ENCODE peak calls at places on chromosomes 4 and X, in nine cellular contexts. E, V, G, M, B, Z, Y, T and K are unnamed samples. For H3K9me3, the result is how much of the 10 kb centered on the place peaks cover.

GRCh38 chr4:64271601-64272081 is 137.6 kb downstream of the TECRL start:
- DNase-seq in E (peak), V (no peak), G (peak), M (no peak), B (no peak), Z (no peak), Y (peak), T (no peak), K (no peak)

GRCh38 chrX:15349046-15349445 is 13.7 kb upstream of the PIGA start:
- DNase-seq in E (peak), V (no peak), G (peak), M (peak), B (peak), Z (peak), Y (peak), T (peak), K (peak)

GRCh38 chr4:34183916-34184315 is 2060.4 kb downstream of the ARAP2 start:
- DNase-seq in E (no peak), V (no peak), G (peak), M (no peak), B (no peak), Z (no peak), Y (no peak), T (no peak), K (no peak)

GRCh38 chrX:80420147-80420546 is at the start of gene TENT5D:
- DNase-seq in E (no peak), V (no peak), G (no peak), M (no peak), B (no peak), Z (no peak), Y (no peak), T (no peak), K (no peak)

GRCh38 chr4:56302102-56302501 is 85.2 kb downstream of the AASDH start:
- DNase-seq in E (no peak), V (no peak), G (no peak), M (no peak), B (no peak), Z (no peak), Y (no peak), T (no peak), K (no peak)

GRCh38 chrX:107619836-107620235 is 8.5 kb upstream of the PRPS1 start:
- DNase-seq in E (peak), V (no peak), G (no peak), M (no peak), B (no peak), Z (no peak), Y (no peak), T (no peak), K (no peak)

GRCh38 chr4:89657931-89658700 is 178.8 kb downstream of the SNCA start:
- DNase-seq in E (no peak), V (no peak), G (peak), M (no peak), B (peak), Z (peak), Y (peak), T (peak), K (peak)

GRCh38 chr4:61152433-61152832 is 47.7 kb upstream of the ADGRL3 start:
- DNase-seq in E (no peak), V (peak), G (no peak), M (no peak), B (no peak), Z (no peak), Y (no peak), T (no peak), K (no peak)

GRCh38 chr4:102687373-102687981 is 73.3 kb downstream of the MANBA start:
- DNase-seq in E (peak), V (no peak), G (peak), M (no peak), B (peak), Z (no peak), Y (peak), T (peak), K (no peak)

GRCh38 chr4:172256820-172257219 is 443.6 kb downstream of the GALNTL6 start:
- DNase-seq in E (no peak), V (no peak), G (no peak), M (no peak), B (no peak), Z (no peak), Y (no peak), T (no peak), K (no peak)

GRCh38 chr4:6470502-6471302 is 1.7 kb downstream of the PPP2R2C start:
- DNase-seq in E (peak), V (no peak), G (peak), M (no peak), B (no peak), Z (peak), Y (peak), T (no peak), K (no peak)

GRCh38 chr4:83207497-83208105 is 77.0 kb downstream of the COQ2 start:
- DNase-seq in E (peak), V (no peak), G (peak), M (no peak), B (no peak), Z (no peak), Y (peak), T (peak), K (no peak)

GRCh38 chrX:70134116-70134477 is 850 bp downstream of the IGBP1 start:
- DNase-seq in E (peak), V (no peak), G (peak), M (peak), B (no peak), Z (peak), Y (peak), T (no peak), K (no peak)

DNA sequence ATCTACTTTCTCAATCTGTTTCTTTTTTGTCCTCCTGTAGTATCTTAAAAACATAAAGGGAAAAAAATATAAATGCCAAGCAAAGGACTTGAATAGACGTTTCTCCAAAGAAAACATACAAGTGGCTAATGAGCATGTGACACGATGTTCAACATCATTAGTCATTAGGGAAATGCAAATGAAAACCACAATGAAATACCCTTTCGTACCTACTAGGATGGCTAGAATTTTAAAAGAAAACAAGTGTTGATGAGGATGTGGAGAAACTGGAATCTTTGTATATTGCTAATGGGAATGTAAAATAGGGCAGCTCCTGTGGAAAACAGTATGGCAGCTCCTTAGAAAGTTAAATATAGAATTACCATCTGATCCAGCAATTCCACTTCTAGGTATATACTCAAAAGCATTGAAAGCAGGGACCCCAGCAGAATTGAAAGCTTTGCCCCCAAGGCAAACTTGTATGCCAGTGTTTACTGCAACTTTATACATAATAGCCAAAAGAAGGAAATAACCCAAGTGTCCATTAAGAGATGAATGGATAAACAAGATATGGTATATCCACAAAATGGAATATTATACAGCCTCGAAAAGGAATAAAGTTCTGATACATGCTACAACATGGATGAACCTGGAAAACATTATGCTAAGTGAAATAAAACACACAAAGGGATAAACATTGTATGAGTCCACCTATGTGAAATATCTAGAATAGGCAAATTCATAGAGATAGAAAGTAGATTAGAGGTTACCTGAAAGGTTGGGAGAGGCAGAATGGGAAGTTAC is 138.3 kb downstream of the SH3KBP1 start:
- DNase-seq in E (no peak), V (no peak), G (no peak), M (no peak), B (no peak), Z (no peak), Y (no peak), T (no peak), K (no peak)
- H3K4me2 ChIP-seq in E (no peak), V (no peak), G (no peak), M (no peak), B (no peak), Z (no peak), Y (no peak), T (no peak), K (no peak)

GRCh38 chr4:8906991-8907595 is 35.5 kb upstream of the HMX1 start:
- DNase-seq in E (no peak), V (no peak), G (no peak), M (no peak), B (no peak), Z (no peak), Y (no peak), T (no peak), K (no peak)
- H3K9me3 ChIP-seq in E (under half), V (under half), G (under half), M (under half), B (under half), Z (under half), Y (under half), T (under half), K (under half)

DNA sequence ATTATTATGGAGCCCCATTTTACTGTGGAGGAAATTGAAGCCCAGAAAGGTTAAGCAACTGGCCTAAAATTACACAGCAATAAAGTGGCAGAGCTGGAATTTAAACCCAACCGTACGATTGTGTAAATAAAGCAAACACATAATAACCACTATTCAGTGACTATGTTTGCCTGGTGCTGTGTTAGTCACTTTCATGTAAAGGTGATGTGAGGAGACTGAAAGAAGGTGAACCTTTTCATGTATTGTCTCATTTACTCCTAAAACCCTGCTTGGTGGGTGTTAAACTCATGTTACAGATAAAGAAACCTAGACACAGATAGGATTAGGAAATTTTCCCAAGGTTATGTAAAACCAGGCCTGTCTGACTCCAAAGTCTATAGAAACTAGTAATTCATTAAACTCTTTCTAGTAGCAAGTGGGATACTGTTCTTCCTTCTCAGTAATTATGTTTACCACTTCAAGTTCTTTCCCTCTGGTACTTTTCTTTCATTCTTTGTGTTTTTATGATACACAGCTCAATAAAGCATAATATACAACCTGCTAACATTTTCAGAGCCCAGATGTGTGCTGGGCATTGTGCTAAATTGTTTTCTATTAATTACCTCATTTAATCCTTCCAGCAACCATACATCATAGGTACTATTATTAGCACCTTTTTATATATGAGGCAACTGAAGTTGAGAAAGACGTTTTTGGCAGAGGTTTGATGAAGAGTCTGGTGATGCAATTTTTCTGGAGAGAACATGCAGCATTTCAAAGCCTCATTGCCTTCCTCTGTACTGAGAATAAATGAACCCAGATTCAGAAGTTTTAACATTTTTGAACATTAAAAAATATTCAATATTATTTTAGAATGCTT is 202.7 kb downstream of the SPRY1 start:
- DNase-seq in E (peak), V (no peak), G (peak), M (no peak), B (no peak), Z (no peak), Y (peak), T (no peak), K (no peak)
- H3K4me2 ChIP-seq in E (no peak), V (no peak), G (no peak), M (no peak), B (no peak), Z (peak), Y (peak), T (no peak), K (no peak)

DNA sequence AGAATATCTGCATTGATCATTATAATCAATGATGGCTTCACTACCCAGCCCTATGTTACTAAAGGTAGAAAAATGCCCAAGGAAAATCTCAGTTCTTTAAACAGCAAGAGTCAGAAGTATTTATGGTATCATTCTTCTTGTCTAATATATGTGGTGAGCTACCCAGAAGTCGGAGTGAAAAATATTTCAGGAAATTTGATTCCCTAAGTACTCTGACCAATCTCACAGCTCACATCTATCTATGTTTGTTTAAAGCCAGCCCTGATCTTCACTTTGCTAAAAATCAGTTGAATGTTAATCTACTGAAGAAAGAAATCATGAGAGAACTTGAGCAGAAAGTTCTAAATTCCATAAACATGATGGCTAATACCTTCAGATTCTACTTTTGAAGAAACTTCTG is 522.9 kb upstream of the SLIT2 start:
- DNase-seq in E (no peak), V (no peak), G (peak), M (no peak), B (no peak), Z (no peak), Y (no peak), T (no peak), K (no peak)
- H3K9me3 ChIP-seq in E (under half), V (under half), G (under half), M (under half), B (under half), Z (under half), Y (under half), T (under half), K (under half)

GRCh38 chr4:81512945-81513584 is 41.4 kb upstream of the RASGEF1B start:
- DNase-seq in E (no peak), V (no peak), G (no peak), M (peak), B (no peak), Z (no peak), Y (no peak), T (no peak), K (no peak)
- H3K4me2 ChIP-seq in E (no peak), V (no peak), G (no peak), M (no peak), B (no peak), Z (peak), Y (no peak), T (no peak), K (no peak)